ENCODE peak calls at places on chromosomes 6 and 20, in six cellular contexts. One of them, this sample, is unnamed.

GRCh38 chr6:80547827-80548226 is 441.4 kb downstream of the BCKDHB start:
- DNase-seq in mesenchymal stem cell: peak
- DNase-seq in neuronal stem cell: no peak
- DNase-seq in AG10803: peak
- DNase-seq in NT2/D1: no peak
- DNase-seq in CD8-positive, alpha-beta memory T cell: no peak
- DNase-seq in this sample: peak

GRCh38 chr20:36043447-36043846 is 75.1 kb downstream of the CNBD2 start:
- DNase-seq in mesenchymal stem cell: no peak
- DNase-seq in neuronal stem cell: no peak
- DNase-seq in AG10803: no peak
- DNase-seq in NT2/D1: no peak
- DNase-seq in CD8-positive, alpha-beta memory T cell: no peak
- DNase-seq in this sample: no peak

GRCh38 chr20:57959018-57959417 is 249.2 kb upstream of the PMEPA1 start:
- DNase-seq in mesenchymal stem cell: no peak
- DNase-seq in neuronal stem cell: no peak
- DNase-seq in AG10803: peak
- DNase-seq in NT2/D1: no peak
- DNase-seq in CD8-positive, alpha-beta memory T cell: no peak
- DNase-seq in this sample: no peak

GRCh38 chr6:26388014-26388413 is 5.1 kb downstream of the BTN2A2 start:
- DNase-seq in mesenchymal stem cell: no peak
- DNase-seq in neuronal stem cell: no peak
- DNase-seq in AG10803: no peak
- DNase-seq in NT2/D1: no peak
- DNase-seq in CD8-positive, alpha-beta memory T cell: no peak
- DNase-seq in this sample: no peak

GRCh38 chr6:21992178-21992967 is 304.5 kb downstream of the PRL start:
- DNase-seq in mesenchymal stem cell: peak
- DNase-seq in neuronal stem cell: no peak
- DNase-seq in AG10803: peak
- DNase-seq in NT2/D1: no peak
- DNase-seq in CD8-positive, alpha-beta memory T cell: no peak
- DNase-seq in this sample: peak

GRCh38 chr20:43571771-43572170 is 12.9 kb downstream of the SGK2 start:
- DNase-seq in mesenchymal stem cell: no peak
- DNase-seq in neuronal stem cell: no peak
- DNase-seq in AG10803: no peak
- DNase-seq in NT2/D1: no peak
- DNase-seq in CD8-positive, alpha-beta memory T cell: no peak
- DNase-seq in this sample: no peak

GRCh38 chr6:44309092-44309491 is 4.1 kb downstream of the AARS2 start:
- DNase-seq in mesenchymal stem cell: no peak
- DNase-seq in neuronal stem cell: no peak
- DNase-seq in AG10803: peak
- DNase-seq in NT2/D1: no peak
- DNase-seq in CD8-positive, alpha-beta memory T cell: no peak
- DNase-seq in this sample: peak

GRCh38 chr6:25359891-25360290 is 80.7 kb downstream of the CARMIL1 start:
- DNase-seq in mesenchymal stem cell: no peak
- DNase-seq in neuronal stem cell: no peak
- DNase-seq in AG10803: no peak
- DNase-seq in NT2/D1: no peak
- DNase-seq in CD8-positive, alpha-beta memory T cell: no peak
- DNase-seq in this sample: no peak

GRCh38 chr6:81895511-81896185 is 143.2 kb upstream of the TENT5A start:
- DNase-seq in mesenchymal stem cell: peak
- DNase-seq in neuronal stem cell: no peak
- DNase-seq in AG10803: peak
- DNase-seq in NT2/D1: no peak
- DNase-seq in CD8-positive, alpha-beta memory T cell: no peak
- DNase-seq in this sample: peak

GRCh38 chr6:52603000-52603795 is 26.3 kb upstream of the TRAM2 start:
- DNase-seq in mesenchymal stem cell: peak
- DNase-seq in neuronal stem cell: no peak
- DNase-seq in AG10803: peak
- DNase-seq in NT2/D1: no peak
- DNase-seq in CD8-positive, alpha-beta memory T cell: no peak
- DNase-seq in this sample: peak

GRCh38 chr6:149210376-149210775 is 107.1 kb upstream of the TAB2 start:
- DNase-seq in mesenchymal stem cell: peak
- DNase-seq in neuronal stem cell: no peak
- DNase-seq in AG10803: peak
- DNase-seq in NT2/D1: no peak
- DNase-seq in CD8-positive, alpha-beta memory T cell: no peak
- DNase-seq in this sample: peak

GRCh38 chr6:111591370-111591900 is 14.2 kb downstream of the TRAF3IP2 start:
- DNase-seq in mesenchymal stem cell: peak
- DNase-seq in neuronal stem cell: no peak
- DNase-seq in AG10803: peak
- DNase-seq in NT2/D1: no peak
- DNase-seq in CD8-positive, alpha-beta memory T cell: no peak
- DNase-seq in this sample: peak

GRCh38 chr20:37520417-37520751 is 666 bp upstream of the NNAT start:
- DNase-seq in mesenchymal stem cell: peak
- DNase-seq in neuronal stem cell: no peak
- DNase-seq in AG10803: no peak
- DNase-seq in NT2/D1: no peak
- DNase-seq in CD8-positive, alpha-beta memory T cell: no peak
- DNase-seq in this sample: no peak

GRCh38 chr20:4109307-4109564 is 93.9 kb upstream of the RNF24 start:
- DNase-seq in mesenchymal stem cell: no peak
- DNase-seq in neuronal stem cell: no peak
- DNase-seq in AG10803: no peak
- DNase-seq in NT2/D1: no peak
- DNase-seq in CD8-positive, alpha-beta memory T cell: no peak
- DNase-seq in this sample: no peak

GRCh38 chr6:64664480-64664879 is 1028.9 kb downstream of the PHF3 start:
- DNase-seq in mesenchymal stem cell: no peak
- DNase-seq in neuronal stem cell: no peak
- DNase-seq in AG10803: no peak
- DNase-seq in NT2/D1: no peak
- DNase-seq in CD8-positive, alpha-beta memory T cell: no peak
- DNase-seq in this sample: no peak

GRCh38 chr6:35602133-35602946 is 86.4 kb downstream of the FKBP5 start:
- DNase-seq in mesenchymal stem cell: peak
- DNase-seq in neuronal stem cell: no peak
- DNase-seq in AG10803: peak
- DNase-seq in NT2/D1: no peak
- DNase-seq in CD8-positive, alpha-beta memory T cell: no peak
- DNase-seq in this sample: peak

GRCh38 chr6:108621117-108621516 is 60.4 kb downstream of the FOXO3 start:
- DNase-seq in mesenchymal stem cell: peak
- DNase-seq in neuronal stem cell: no peak
- DNase-seq in AG10803: peak
- DNase-seq in NT2/D1: no peak
- DNase-seq in CD8-positive, alpha-beta memory T cell: no peak
- DNase-seq in this sample: peak

GRCh38 chr20:63312690-63313348 is 19.8 kb downstream of the COL20A1 start:
- DNase-seq in mesenchymal stem cell: no peak
- DNase-seq in neuronal stem cell: no peak
- DNase-seq in AG10803: no peak
- DNase-seq in NT2/D1: no peak
- DNase-seq in CD8-positive, alpha-beta memory T cell: no peak
- DNase-seq in this sample: no peak

GRCh38 chr6:139539852-139540251 is 165.4 kb upstream of the CITED2 start:
- DNase-seq in mesenchymal stem cell: peak
- DNase-seq in neuronal stem cell: no peak
- DNase-seq in AG10803: peak
- DNase-seq in NT2/D1: peak
- DNase-seq in CD8-positive, alpha-beta memory T cell: no peak
- DNase-seq in this sample: peak

GRCh38 chr6:131982740-131983259 is 31.6 kb upstream of the CCN2 start:
- DNase-seq in mesenchymal stem cell: peak
- DNase-seq in neuronal stem cell: no peak
- DNase-seq in AG10803: peak
- DNase-seq in NT2/D1: no peak
- DNase-seq in CD8-positive, alpha-beta memory T cell: no peak
- DNase-seq in this sample: peak

GRCh38 chr6:134750669-134751068 is 199.2 kb downstream of the ALDH8A1 start:
- DNase-seq in mesenchymal stem cell: peak
- DNase-seq in neuronal stem cell: no peak
- DNase-seq in AG10803: peak
- DNase-seq in NT2/D1: no peak
- DNase-seq in CD8-positive, alpha-beta memory T cell: no peak
- DNase-seq in this sample: peak
- H3K4me3 ChIP-seq in mesenchymal stem cell: no peak
- H3K4me3 ChIP-seq in neuronal stem cell: no peak
- H3K4me3 ChIP-seq in AG10803: no peak
- H3K4me3 ChIP-seq in NT2/D1: no peak
- H3K4me3 ChIP-seq in CD8-positive, alpha-beta memory T cell: no peak
- H3K4me3 ChIP-seq in this sample: no peak

GRCh38 chr6:130681028-130681427 is 146.2 kb upstream of the SMLR1 start:
- DNase-seq in mesenchymal stem cell: peak
- DNase-seq in neuronal stem cell: no peak
- DNase-seq in AG10803: peak
- DNase-seq in NT2/D1: no peak
- DNase-seq in CD8-positive, alpha-beta memory T cell: no peak
- DNase-seq in this sample: peak
- H3K4me3 ChIP-seq in mesenchymal stem cell: peak
- H3K4me3 ChIP-seq in neuronal stem cell: no peak
- H3K4me3 ChIP-seq in AG10803: no peak
- H3K4me3 ChIP-seq in NT2/D1: no peak
- H3K4me3 ChIP-seq in CD8-positive, alpha-beta memory T cell: no peak
- H3K4me3 ChIP-seq in this sample: no peak

GRCh38 chr6:154731296-154732218 is 1.7 kb upstream of the SCAF8 start:
- DNase-seq in mesenchymal stem cell: peak
- DNase-seq in neuronal stem cell: no peak
- DNase-seq in AG10803: no peak
- DNase-seq in NT2/D1: no peak
- DNase-seq in CD8-positive, alpha-beta memory T cell: no peak
- DNase-seq in this sample: no peak
- H3K4me3 ChIP-seq in mesenchymal stem cell: peak
- H3K4me3 ChIP-seq in neuronal stem cell: no peak
- H3K4me3 ChIP-seq in AG10803: no peak
- H3K4me3 ChIP-seq in NT2/D1: no peak
- H3K4me3 ChIP-seq in CD8-positive, alpha-beta memory T cell: no peak
- H3K4me3 ChIP-seq in this sample: no peak

GRCh38 chr20:8130840-8131526 is 1.1 kb upstream of the PLCB1 start:
- DNase-seq in mesenchymal stem cell: no peak
- DNase-seq in neuronal stem cell: no peak
- DNase-seq in AG10803: no peak
- DNase-seq in NT2/D1: no peak
- DNase-seq in CD8-positive, alpha-beta memory T cell: no peak
- DNase-seq in this sample: no peak
- H3K4me3 ChIP-seq in mesenchymal stem cell: peak
- H3K4me3 ChIP-seq in neuronal stem cell: no peak
- H3K4me3 ChIP-seq in AG10803: peak
- H3K4me3 ChIP-seq in NT2/D1: no peak
- H3K4me3 ChIP-seq in CD8-positive, alpha-beta memory T cell: no peak
- H3K4me3 ChIP-seq in this sample: peak

DNA sequence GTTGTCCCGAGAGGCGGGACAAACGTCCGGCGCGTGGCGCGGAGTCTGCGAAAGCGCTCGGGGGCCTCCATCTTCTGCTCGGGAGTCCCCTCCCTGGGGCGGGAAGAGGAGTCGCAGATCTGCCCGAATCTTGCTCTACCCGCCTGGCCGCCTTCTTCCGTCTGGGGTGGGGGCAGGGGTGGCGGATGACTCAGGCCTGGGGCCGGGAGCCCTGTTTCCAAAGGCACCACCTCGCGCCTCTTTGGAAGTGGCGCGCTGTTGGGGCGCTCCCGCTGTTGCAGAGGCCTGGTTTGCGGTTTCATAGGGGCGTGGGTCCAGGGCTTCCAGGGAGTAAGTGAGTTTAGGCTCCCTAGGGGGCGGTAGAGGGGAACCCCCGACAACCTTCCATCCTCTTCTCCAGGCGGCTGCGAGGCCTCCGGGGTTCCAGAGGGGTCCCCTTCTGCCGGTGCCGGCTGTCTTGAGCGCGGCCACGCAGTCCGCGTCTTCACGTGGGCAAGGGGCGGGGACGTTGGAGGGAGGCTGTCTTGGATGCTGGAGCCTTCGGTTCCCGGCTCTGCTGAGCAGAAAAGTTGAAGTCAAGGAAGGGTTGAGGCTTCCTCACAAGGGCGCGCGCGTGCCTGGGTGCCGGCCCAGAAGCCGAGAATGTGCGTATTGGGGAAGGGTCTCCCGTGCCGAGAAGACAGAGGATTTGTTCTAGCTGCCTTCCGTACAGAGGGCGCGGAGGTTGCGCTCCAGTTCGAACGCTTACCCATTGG is 2.6 kb upstream of the TFAP2C start:
- DNase-seq in mesenchymal stem cell: peak
- DNase-seq in neuronal stem cell: peak
- DNase-seq in AG10803: peak
- DNase-seq in NT2/D1: peak
- DNase-seq in CD8-positive, alpha-beta memory T cell: no peak
- DNase-seq in this sample: no peak
- H3K4me3 ChIP-seq in mesenchymal stem cell: no peak
- H3K4me3 ChIP-seq in neuronal stem cell: no peak
- H3K4me3 ChIP-seq in AG10803: no peak
- H3K4me3 ChIP-seq in NT2/D1: peak
- H3K4me3 ChIP-seq in CD8-positive, alpha-beta memory T cell: no peak
- H3K4me3 ChIP-seq in this sample: no peak

DNA sequence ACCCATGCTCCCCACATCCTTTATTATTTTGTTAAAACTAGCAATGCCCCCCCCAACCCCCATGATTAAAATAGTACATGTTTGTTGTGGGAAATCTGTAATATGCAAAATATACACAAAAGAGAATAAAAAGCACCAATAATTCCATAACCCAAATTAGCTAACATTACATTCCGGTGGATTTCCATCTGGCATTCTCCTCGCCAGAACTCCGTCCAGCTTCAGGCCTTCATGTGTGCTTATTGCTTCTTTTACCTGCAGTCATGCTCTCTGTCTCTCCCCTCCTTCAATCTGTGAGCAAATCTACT is 25.5 kb upstream of the IER3 start:
- DNase-seq in mesenchymal stem cell: no peak
- DNase-seq in neuronal stem cell: no peak
- DNase-seq in AG10803: no peak
- DNase-seq in NT2/D1: no peak
- DNase-seq in CD8-positive, alpha-beta memory T cell: no peak
- DNase-seq in this sample: no peak
- H3K4me3 ChIP-seq in mesenchymal stem cell: no peak
- H3K4me3 ChIP-seq in neuronal stem cell: no peak
- H3K4me3 ChIP-seq in AG10803: no peak
- H3K4me3 ChIP-seq in NT2/D1: no peak
- H3K4me3 ChIP-seq in CD8-positive, alpha-beta memory T cell: peak
- H3K4me3 ChIP-seq in this sample: no peak

DNA sequence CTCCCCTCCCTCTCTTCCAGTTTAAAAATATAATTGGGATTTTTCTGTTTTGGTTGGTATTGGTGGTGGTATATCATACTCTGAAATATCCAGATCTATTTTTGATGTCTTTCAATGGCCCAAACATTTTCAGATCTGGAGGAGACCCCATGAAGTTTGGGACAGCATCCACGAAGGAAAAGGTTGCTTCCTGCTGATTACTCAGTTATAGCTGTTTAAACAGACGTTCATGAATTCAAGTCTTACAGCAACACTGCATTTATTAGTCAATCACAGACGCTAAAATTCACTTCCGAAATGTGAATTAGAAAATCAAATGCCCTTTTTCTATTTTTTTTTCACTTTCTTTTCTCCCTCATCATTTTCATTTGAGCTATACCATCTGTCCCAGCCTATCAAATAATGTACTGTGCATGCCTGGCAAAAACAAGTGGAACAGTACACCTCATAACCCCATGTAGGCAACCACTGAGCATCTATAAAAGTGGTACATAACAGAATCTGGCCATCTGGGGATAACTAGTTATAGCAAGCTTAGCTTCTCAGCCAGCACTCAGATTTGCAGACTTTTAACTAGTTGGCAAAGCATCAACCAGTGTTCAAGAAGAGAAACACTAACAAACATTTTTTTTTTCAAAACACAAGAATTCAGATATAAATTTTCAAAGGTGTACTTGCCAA is 124.5 kb downstream of the HIVEP2 start:
- DNase-seq in mesenchymal stem cell: no peak
- DNase-seq in neuronal stem cell: no peak
- DNase-seq in AG10803: no peak
- DNase-seq in NT2/D1: no peak
- DNase-seq in CD8-positive, alpha-beta memory T cell: no peak
- DNase-seq in this sample: no peak
- H3K4me3 ChIP-seq in mesenchymal stem cell: peak
- H3K4me3 ChIP-seq in neuronal stem cell: no peak
- H3K4me3 ChIP-seq in AG10803: peak
- H3K4me3 ChIP-seq in NT2/D1: no peak
- H3K4me3 ChIP-seq in CD8-positive, alpha-beta memory T cell: peak
- H3K4me3 ChIP-seq in this sample: peak

This sample was measured in cardiac fibroblast.